ENCODE peak calls at places on chromosomes 2 and 18, in ten cellular contexts. One of them, this sample, is unnamed. For H3K4me1, the result is how much of the 10 kb centered on the place peaks cover.

GRCh38 chr18:8847066-8847755 is 141.9 kb downstream of the MTCL1 start:
- DNase-seq in OCI-LY7: no peak
- DNase-seq in pancreas: no peak
- DNase-seq in left lung: no peak
- DNase-seq in HCT116: no peak
- DNase-seq in body of pancreas: no peak
- DNase-seq in right atrium auricular region: no peak
- DNase-seq in left ventricle myocardium inferior: no peak
- DNase-seq in tibial nerve: no peak
- DNase-seq in A549: no peak
- DNase-seq in this sample: no peak

GRCh38 chr2:105929506-105929905 is 184.8 kb downstream of the NCK2 start:
- DNase-seq in left lung: no peak
- DNase-seq in pancreas: no peak
- DNase-seq in OCI-LY7: no peak
- DNase-seq in HCT116: no peak
- DNase-seq in A549: no peak
- DNase-seq in tibial nerve: no peak
- DNase-seq in body of pancreas: peak
- DNase-seq in left ventricle myocardium inferior: no peak
- DNase-seq in right atrium auricular region: no peak
- DNase-seq in this sample: no peak

GRCh38 chr2:227177592-227178336 is 13.3 kb downstream of the COL4A3 start:
- DNase-seq in left lung: no peak
- DNase-seq in pancreas: no peak
- DNase-seq in right atrium auricular region: no peak
- DNase-seq in body of pancreas: no peak
- DNase-seq in A549: no peak
- DNase-seq in HCT116: no peak
- DNase-seq in OCI-LY7: no peak
- DNase-seq in tibial nerve: no peak
- DNase-seq in left ventricle myocardium inferior: no peak
- DNase-seq in this sample: no peak

GRCh38 chr18:9918016-9918680 is 4.3 kb downstream of the VAPA start:
- DNase-seq in pancreas: no peak
- DNase-seq in A549: no peak
- DNase-seq in tibial nerve: no peak
- DNase-seq in left lung: no peak
- DNase-seq in HCT116: no peak
- DNase-seq in left ventricle myocardium inferior: no peak
- DNase-seq in OCI-LY7: no peak
- DNase-seq in right atrium auricular region: no peak
- DNase-seq in body of pancreas: no peak
- DNase-seq in this sample: peak

GRCh38 chr2:240622631-240623235 is 2.5 kb upstream of the GPR35 start:
- DNase-seq in body of pancreas: peak
- DNase-seq in HCT116: no peak
- DNase-seq in tibial nerve: no peak
- DNase-seq in left ventricle myocardium inferior: peak
- DNase-seq in right atrium auricular region: no peak
- DNase-seq in A549: no peak
- DNase-seq in left lung: peak
- DNase-seq in OCI-LY7: no peak
- DNase-seq in pancreas: peak
- DNase-seq in this sample: no peak

GRCh38 chr2:105796791-105797190 is 52.1 kb downstream of the NCK2 start:
- DNase-seq in OCI-LY7: no peak
- DNase-seq in A549: no peak
- DNase-seq in pancreas: no peak
- DNase-seq in left ventricle myocardium inferior: no peak
- DNase-seq in HCT116: no peak
- DNase-seq in tibial nerve: no peak
- DNase-seq in body of pancreas: no peak
- DNase-seq in right atrium auricular region: no peak
- DNase-seq in left lung: no peak
- DNase-seq in this sample: no peak

GRCh38 chr2:137435176-137435575 is 529.1 kb upstream of the HNMT start:
- DNase-seq in pancreas: no peak
- DNase-seq in body of pancreas: no peak
- DNase-seq in right atrium auricular region: no peak
- DNase-seq in left ventricle myocardium inferior: no peak
- DNase-seq in left lung: no peak
- DNase-seq in A549: no peak
- DNase-seq in HCT116: no peak
- DNase-seq in tibial nerve: no peak
- DNase-seq in OCI-LY7: no peak
- DNase-seq in this sample: no peak

GRCh38 chr18:56235061-56235772 is 403.2 kb downstream of the TXNL1 start:
- DNase-seq in left lung: no peak
- DNase-seq in OCI-LY7: peak
- DNase-seq in tibial nerve: no peak
- DNase-seq in body of pancreas: no peak
- DNase-seq in HCT116: no peak
- DNase-seq in right atrium auricular region: no peak
- DNase-seq in pancreas: no peak
- DNase-seq in A549: no peak
- DNase-seq in left ventricle myocardium inferior: no peak
- DNase-seq in this sample: no peak

GRCh38 chr2:79275197-79275596 is 115.6 kb upstream of the REG3A start:
- DNase-seq in tibial nerve: no peak
- DNase-seq in HCT116: no peak
- DNase-seq in right atrium auricular region: no peak
- DNase-seq in A549: no peak
- DNase-seq in left ventricle myocardium inferior: no peak
- DNase-seq in body of pancreas: no peak
- DNase-seq in OCI-LY7: no peak
- DNase-seq in pancreas: no peak
- DNase-seq in left lung: no peak
- DNase-seq in this sample: no peak

GRCh38 chr2:113283704-113284284 is 5.1 kb upstream of the PAX8 start:
- DNase-seq in A549: peak
- DNase-seq in right atrium auricular region: peak
- DNase-seq in body of pancreas: peak
- DNase-seq in OCI-LY7: no peak
- DNase-seq in tibial nerve: no peak
- DNase-seq in left lung: peak
- DNase-seq in HCT116: peak
- DNase-seq in left ventricle myocardium inferior: peak
- DNase-seq in pancreas: peak
- DNase-seq in this sample: peak

GRCh38 chr2:69099541-69099940 is 86.6 kb downstream of the ANTXR1 start:
- DNase-seq in left ventricle myocardium inferior: no peak
- DNase-seq in pancreas: no peak
- DNase-seq in tibial nerve: no peak
- DNase-seq in left lung: no peak
- DNase-seq in right atrium auricular region: no peak
- DNase-seq in A549: no peak
- DNase-seq in OCI-LY7: no peak
- DNase-seq in body of pancreas: no peak
- DNase-seq in HCT116: no peak
- DNase-seq in this sample: no peak

GRCh38 chr2:126913329-126913728 is 14.6 kb downstream of the TEX51 start:
- DNase-seq in left lung: no peak
- DNase-seq in A549: no peak
- DNase-seq in body of pancreas: no peak
- DNase-seq in left ventricle myocardium inferior: no peak
- DNase-seq in right atrium auricular region: peak
- DNase-seq in HCT116: no peak
- DNase-seq in tibial nerve: no peak
- DNase-seq in OCI-LY7: no peak
- DNase-seq in pancreas: no peak
- DNase-seq in this sample: no peak

GRCh38 chr2:157087373-157088005 is 170.0 kb upstream of the GALNT5 start:
- DNase-seq in left ventricle myocardium inferior: peak
- DNase-seq in tibial nerve: no peak
- DNase-seq in right atrium auricular region: no peak
- DNase-seq in A549: no peak
- DNase-seq in body of pancreas: no peak
- DNase-seq in OCI-LY7: no peak
- DNase-seq in HCT116: no peak
- DNase-seq in left lung: no peak
- DNase-seq in pancreas: no peak
- DNase-seq in this sample: no peak

GRCh38 chr18:28594034-28594433 is 417.1 kb upstream of the CDH2 start:
- DNase-seq in body of pancreas: no peak
- DNase-seq in left ventricle myocardium inferior: no peak
- DNase-seq in OCI-LY7: no peak
- DNase-seq in tibial nerve: no peak
- DNase-seq in A549: no peak
- DNase-seq in left lung: no peak
- DNase-seq in right atrium auricular region: no peak
- DNase-seq in HCT116: peak
- DNase-seq in pancreas: no peak
- DNase-seq in this sample: no peak

GRCh38 chr18:50397023-50397422 is 22.2 kb downstream of the SKA1 start:
- DNase-seq in OCI-LY7: no peak
- DNase-seq in right atrium auricular region: no peak
- DNase-seq in left ventricle myocardium inferior: no peak
- DNase-seq in HCT116: no peak
- DNase-seq in tibial nerve: no peak
- DNase-seq in body of pancreas: no peak
- DNase-seq in A549: no peak
- DNase-seq in pancreas: no peak
- DNase-seq in left lung: no peak
- DNase-seq in this sample: no peak

GRCh38 chr18:10791141-10791808 is 265.4 kb downstream of the NAPG start:
- DNase-seq in tibial nerve: no peak
- DNase-seq in body of pancreas: no peak
- DNase-seq in pancreas: no peak
- DNase-seq in HCT116: no peak
- DNase-seq in A549: no peak
- DNase-seq in right atrium auricular region: no peak
- DNase-seq in left lung: no peak
- DNase-seq in left ventricle myocardium inferior: no peak
- DNase-seq in OCI-LY7: peak
- DNase-seq in this sample: no peak

DNA sequence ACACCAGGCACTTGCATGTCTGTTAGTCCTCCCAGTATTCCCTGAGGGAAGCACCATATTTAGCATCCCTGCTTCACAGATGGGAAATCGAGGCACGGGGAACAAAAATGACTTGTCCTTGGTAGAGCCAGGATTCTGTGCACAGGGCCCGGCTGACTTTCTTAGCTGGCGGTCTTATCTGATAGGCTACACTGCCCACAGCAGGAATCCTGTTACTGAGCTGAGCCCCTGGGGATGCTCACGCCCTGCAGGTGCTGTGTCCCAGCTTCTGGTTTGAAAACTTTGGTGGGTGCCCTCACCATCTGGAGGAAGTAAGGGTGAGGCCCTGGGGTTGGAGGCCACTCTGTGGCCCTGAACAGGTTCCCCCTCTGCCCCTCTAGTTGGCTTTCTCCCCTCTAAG is 68.4 kb upstream of the MCFD2 start:
- DNase-seq in tibial nerve: no peak
- DNase-seq in OCI-LY7: peak
- DNase-seq in right atrium auricular region: no peak
- DNase-seq in A549: no peak
- DNase-seq in HCT116: no peak
- DNase-seq in body of pancreas: no peak
- DNase-seq in pancreas: no peak
- DNase-seq in left lung: no peak
- DNase-seq in left ventricle myocardium inferior: no peak
- DNase-seq in this sample: no peak
- H3K4me1 ChIP-seq in tibial nerve: half or more
- H3K4me1 ChIP-seq in OCI-LY7: half or more
- H3K4me1 ChIP-seq in right atrium auricular region: half or more
- H3K4me1 ChIP-seq in A549: half or more
- H3K4me1 ChIP-seq in HCT116: half or more
- H3K4me1 ChIP-seq in body of pancreas: half or more
- H3K4me1 ChIP-seq in pancreas: half or more
- H3K4me1 ChIP-seq in left lung: half or more
- H3K4me1 ChIP-seq in left ventricle myocardium inferior: half or more
- H3K4me1 ChIP-seq in this sample: under half

GRCh38 chr18:70172225-70172624 is 33.3 kb downstream of the RTTN start:
- DNase-seq in right atrium auricular region: no peak
- DNase-seq in tibial nerve: no peak
- DNase-seq in body of pancreas: no peak
- DNase-seq in A549: peak
- DNase-seq in OCI-LY7: no peak
- DNase-seq in left ventricle myocardium inferior: no peak
- DNase-seq in left lung: no peak
- DNase-seq in pancreas: no peak
- DNase-seq in HCT116: no peak
- DNase-seq in this sample: no peak
- TF ChIP-seq CTCF in right atrium auricular region: peak
- TF ChIP-seq CTCF in tibial nerve: no peak
- TF ChIP-seq CTCF in body of pancreas: no peak
- TF ChIP-seq CTCF in A549: peak
- TF ChIP-seq CTCF in OCI-LY7: peak
- TF ChIP-seq CTCF in left ventricle myocardium inferior: peak
- TF ChIP-seq CTCF in left lung: no peak
- TF ChIP-seq CTCF in pancreas: no peak
- TF ChIP-seq CTCF in HCT116: peak
- TF ChIP-seq CTCF in this sample: peak

DNA sequence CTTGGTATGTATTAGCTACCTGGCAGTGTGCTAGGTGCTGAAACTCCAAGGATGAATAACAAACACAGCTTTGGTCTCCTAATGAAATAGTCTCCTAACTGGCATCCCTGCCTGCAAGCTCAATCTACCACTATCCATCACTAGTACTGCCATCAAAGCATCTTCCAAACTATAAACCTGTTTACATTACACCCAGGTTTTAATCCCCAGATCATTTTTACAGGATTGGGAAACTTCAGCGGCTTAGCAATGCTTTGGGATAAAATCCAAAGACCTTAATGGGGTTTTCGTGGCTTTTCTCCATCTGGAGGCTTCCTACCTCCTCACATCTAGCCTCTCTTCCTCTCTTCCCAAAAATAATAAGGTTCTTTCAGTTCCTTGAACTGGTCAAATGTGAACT is 92.2 kb upstream of the SETBP1 start:
- DNase-seq in tibial nerve: no peak
- DNase-seq in body of pancreas: no peak
- DNase-seq in OCI-LY7: no peak
- DNase-seq in pancreas: no peak
- DNase-seq in left lung: no peak
- DNase-seq in left ventricle myocardium inferior: no peak
- DNase-seq in right atrium auricular region: no peak
- DNase-seq in A549: no peak
- DNase-seq in HCT116: no peak
- DNase-seq in this sample: no peak
- H3K4me1 ChIP-seq in tibial nerve: under half
- H3K4me1 ChIP-seq in body of pancreas: under half
- H3K4me1 ChIP-seq in OCI-LY7: under half
- H3K4me1 ChIP-seq in pancreas: under half
- H3K4me1 ChIP-seq in left lung: under half
- H3K4me1 ChIP-seq in left ventricle myocardium inferior: under half
- H3K4me1 ChIP-seq in right atrium auricular region: under half
- H3K4me1 ChIP-seq in A549: under half
- H3K4me1 ChIP-seq in HCT116: under half
- H3K4me1 ChIP-seq in this sample: under half

DNA sequence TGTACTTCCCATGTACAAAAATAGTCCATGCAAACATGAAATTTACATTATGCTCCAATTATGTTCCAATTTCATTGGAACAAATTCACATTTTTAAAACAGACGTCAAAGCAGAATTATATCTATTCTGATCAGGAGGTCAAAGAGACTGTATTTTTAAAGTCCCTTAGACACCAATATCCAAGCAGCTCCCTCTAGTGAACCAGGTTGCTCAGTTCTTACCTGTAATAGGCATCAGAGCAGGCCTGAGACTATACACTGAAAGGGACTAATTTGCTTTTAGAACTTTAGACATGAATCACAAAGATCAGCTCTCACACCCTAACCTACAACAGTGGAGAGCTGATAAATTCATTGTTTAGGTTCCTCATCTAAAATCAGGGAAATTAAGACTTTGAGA is 273.9 kb downstream of the MBD2 start:
- DNase-seq in HCT116: no peak
- DNase-seq in OCI-LY7: no peak
- DNase-seq in body of pancreas: no peak
- DNase-seq in A549: no peak
- DNase-seq in left lung: no peak
- DNase-seq in right atrium auricular region: no peak
- DNase-seq in tibial nerve: no peak
- DNase-seq in pancreas: no peak
- DNase-seq in left ventricle myocardium inferior: no peak
- DNase-seq in this sample: no peak
- TF ChIP-seq CTCF in HCT116: no peak
- TF ChIP-seq CTCF in OCI-LY7: no peak
- TF ChIP-seq CTCF in body of pancreas: no peak
- TF ChIP-seq CTCF in A549: no peak
- TF ChIP-seq CTCF in left lung: no peak
- TF ChIP-seq CTCF in right atrium auricular region: no peak
- TF ChIP-seq CTCF in tibial nerve: no peak
- TF ChIP-seq CTCF in pancreas: no peak
- TF ChIP-seq CTCF in left ventricle myocardium inferior: peak
- TF ChIP-seq CTCF in this sample: no peak